ENCODE peak calls at places on chromosomes 1 and 21, in six cellular contexts. L, N, S, J, M and G are unnamed samples.

GRCh38 chr1:48109390-48110009 is 112.3 kb upstream of the TRABD2B start:
- DNase-seq in L (peak; percentile 34), N (peak; percentile 62), S (peak; percentile 82), J (no peak), M (no peak), G (peak; percentile 67)

GRCh38 chr1:203464226-203464625 is 11.4 kb upstream of the PRELP start:
- DNase-seq in L (no peak), N (no peak), S (no peak), J (no peak), M (no peak), G (no peak)

GRCh38 chr1:10728595-10729410 is 67.6 kb downstream of the CASZ1 start:
- DNase-seq in L (no peak), N (no peak), S (peak; percentile 53), J (no peak), M (no peak), G (no peak)

GRCh38 chr21:45981154-45981606 is 390 bp upstream of the COL6A1 start:
- DNase-seq in L (peak; percentile 75), N (peak; percentile 88), S (peak; percentile 85), J (peak; percentile 25), M (peak; percentile 46), G (no peak)

GRCh38 chr21:23952269-23952668 is 1655.0 kb downstream of the MRPL39 start:
- DNase-seq in L (no peak), N (no peak), S (no peak), J (no peak), M (no peak), G (no peak)

GRCh38 chr1:20848162-20848561 is 61.1 kb upstream of the HP1BP3 start:
- DNase-seq in L (no peak), N (peak; percentile 75), S (no peak), J (no peak), M (no peak), G (no peak)

GRCh38 chr1:23452011-23452411 is 27.5 kb upstream of the TCEA3 start:
- DNase-seq in L (no peak), N (no peak), S (no peak), J (peak; percentile 7), M (no peak), G (no peak)

GRCh38 chr21:26877015-26877414 is 31.8 kb upstream of the ADAMTS1 start:
- DNase-seq in L (no peak), N (no peak), S (no peak), J (no peak), M (no peak), G (no peak)

GRCh38 chr1:109214695-109215623 is 1.2 kb downstream of the SARS1 start:
- DNase-seq in L (peak; percentile 93), N (peak; percentile 91), S (peak; percentile 59), J (no peak), M (peak; percentile 26), G (peak; percentile 84)

GRCh38 chr21:15058718-15059316 is 6.0 kb downstream of the NRIP1 start:
- DNase-seq in L (no peak), N (peak; percentile 79), S (peak; percentile 32), J (no peak), M (no peak), G (no peak)

GRCh38 chr1:246267426-246267825 is 239.7 kb downstream of the SMYD3 start:
- DNase-seq in L (no peak), N (no peak), S (peak; percentile 28), J (no peak), M (no peak), G (no peak)

GRCh38 chr1:4267381-4268261 is 367.5 kb upstream of the C1orf174 start:
- DNase-seq in L (no peak), N (no peak), S (no peak), J (no peak), M (no peak), G (no peak)

GRCh38 chr1:923131-923990 is at the start of gene SAMD11:
- DNase-seq in L (peak; percentile 46), N (peak; percentile 93), S (peak; percentile 71), J (peak; percentile 31), M (peak; percentile 66), G (peak; percentile 30)

GRCh38 chr1:90717665-90718410 is 736 bp upstream of the BARHL2 start:
- DNase-seq in L (no peak), N (peak; percentile 24), S (peak; percentile 89), J (no peak), M (no peak), G (no peak)